ENCODE peak calls at places on chromosomes 5 and 9, in nine cellular contexts. Q, C, P, U, Z, I, K, W and V are unnamed samples. For H3K79me2 and H3K9me3, the result is how much of the 10 kb centered on the place peaks cover.

GRCh38 chr9:128787583-128788156 is 617 bp downstream of the TBC1D13 start:
- DNase-seq in Q (peak), C (peak), P (no peak), U (peak), Z (peak), I (no peak), K (peak), W (no peak), V (no peak)

GRCh38 chr9:81455826-81456225 is 233.5 kb downstream of the TLE1 start:
- DNase-seq in Q (no peak), C (no peak), P (no peak), U (no peak), Z (no peak), I (peak), K (no peak), W (no peak), V (no peak)

GRCh38 chr9:97575673-97576048 is 57.5 kb downstream of the TSTD2 start:
- DNase-seq in Q (no peak), C (no peak), P (no peak), U (no peak), Z (no peak), I (no peak), K (no peak), W (no peak), V (no peak)

GRCh38 chr9:120998111-120998510 is 52.0 kb downstream of the C5 start:
- DNase-seq in Q (no peak), C (no peak), P (no peak), U (no peak), Z (no peak), I (no peak), K (no peak), W (no peak), V (no peak)

GRCh38 chr5:38557792-38558191 is 1.3 kb upstream of the LIFR start:
- DNase-seq in Q (no peak), C (no peak), P (no peak), U (no peak), Z (no peak), I (no peak), K (no peak), W (no peak), V (no peak)

GRCh38 chr9:85040806-85041575 is 371.5 kb downstream of the NTRK2 start:
- DNase-seq in Q (no peak), C (no peak), P (no peak), U (no peak), Z (no peak), I (peak), K (no peak), W (no peak), V (no peak)

GRCh38 chr5:139636975-139637408 is 11.2 kb upstream of the CXXC5 start:
- DNase-seq in Q (no peak), C (peak), P (no peak), U (no peak), Z (no peak), I (peak), K (peak), W (no peak), V (no peak)

GRCh38 chr5:53008751-53009150 is 19.6 kb downstream of the ITGA2 start:
- DNase-seq in Q (no peak), C (peak), P (no peak), U (no peak), Z (no peak), I (no peak), K (peak), W (no peak), V (no peak)

GRCh38 chr5:60972225-60972624 is 27.2 kb downstream of the NDUFAF2 start:
- DNase-seq in Q (no peak), C (no peak), P (no peak), U (no peak), Z (no peak), I (no peak), K (peak), W (no peak), V (no peak)

GRCh38 chr5:159444441-159445082 is 114.3 kb upstream of the IL12B start:
- DNase-seq in Q (peak), C (peak), P (peak), U (peak), Z (peak), I (peak), K (peak), W (peak), V (peak)

GRCh38 chr9:89354471-89354870 is 36.2 kb downstream of the SECISBP2 start:
- DNase-seq in Q (no peak), C (no peak), P (no peak), U (no peak), Z (no peak), I (no peak), K (no peak), W (no peak), V (no peak)

GRCh38 chr5:108371263-108371662 is 10.6 kb downstream of the FBXL17 start:
- DNase-seq in Q (no peak), C (no peak), P (no peak), U (no peak), Z (no peak), I (no peak), K (no peak), W (no peak), V (no peak)

GRCh38 chr5:152560508-152561137 is 155.5 kb upstream of the NMUR2 start:
- DNase-seq in Q (peak), C (peak), P (peak), U (peak), Z (peak), I (peak), K (peak), W (peak), V (peak)

GRCh38 chr5:5585751-5586341 is 163.4 kb downstream of the ICE1 start:
- DNase-seq in Q (no peak), C (no peak), P (no peak), U (no peak), Z (no peak), I (no peak), K (no peak), W (no peak), V (peak)

GRCh38 chr9:97900738-97901565 is 21.3 kb downstream of the TRMO start:
- DNase-seq in Q (peak), C (peak), P (peak), U (peak), Z (peak), I (peak), K (peak), W (peak), V (peak)

GRCh38 chr5:116442095-116442534 is 132.5 kb downstream of the SEMA6A start:
- DNase-seq in Q (peak), C (peak), P (no peak), U (no peak), Z (peak), I (peak), K (peak), W (peak), V (no peak)

GRCh38 chr9:35042081-35042604 is 30.3 kb downstream of the VCP start:
- DNase-seq in Q (peak), C (peak), P (no peak), U (no peak), Z (peak), I (no peak), K (peak), W (no peak), V (no peak)

GRCh38 chr9:129500166-129500862 is 120.6 kb downstream of the C9orf50 start:
- DNase-seq in Q (no peak), C (peak), P (peak), U (no peak), Z (no peak), I (peak), K (no peak), W (peak), V (no peak)

GRCh38 chr9:133275105-133276000 is at the start of gene ABO:
- DNase-seq in Q (no peak), C (peak), P (peak), U (no peak), Z (no peak), I (no peak), K (no peak), W (peak), V (no peak)

GRCh38 chr5:176528301-176528700 is 8.9 kb downstream of the RNF44 start:
- DNase-seq in Q (no peak), C (no peak), P (no peak), U (no peak), Z (no peak), I (no peak), K (no peak), W (no peak), V (peak)

GRCh38 chr5:53191766-53192165 is 82.2 kb upstream of the MOCS2 start:
- DNase-seq in Q (peak), C (no peak), P (no peak), U (no peak), Z (no peak), I (peak), K (no peak), W (no peak), V (no peak)

GRCh38 chr9:115838417-115838816 is 315.2 kb upstream of the PAPPA start:
- DNase-seq in Q (no peak), C (no peak), P (no peak), U (no peak), Z (no peak), I (no peak), K (no peak), W (no peak), V (no peak)

GRCh38 chr9:125774106-125774505 is 26.9 kb downstream of the PBX3 start:
- DNase-seq in Q (no peak), C (no peak), P (no peak), U (no peak), Z (no peak), I (no peak), K (no peak), W (no peak), V (no peak)

GRCh38 chr9:125771037-125771436 is 23.9 kb downstream of the PBX3 start:
- DNase-seq in Q (no peak), C (no peak), P (no peak), U (no peak), Z (no peak), I (no peak), K (no peak), W (no peak), V (no peak)

GRCh38 chr9:125768803-125769202 is 21.6 kb downstream of the PBX3 start:
- DNase-seq in Q (no peak), C (no peak), P (no peak), U (no peak), Z (no peak), I (no peak), K (no peak), W (no peak), V (no peak)

GRCh38 chr9:125767349-125767748 is 20.2 kb downstream of the PBX3 start:
- DNase-seq in Q (no peak), C (no peak), P (no peak), U (no peak), Z (no peak), I (no peak), K (no peak), W (no peak), V (no peak)

GRCh38 chr9:125772740-125773139 is 25.6 kb downstream of the PBX3 start:
- DNase-seq in Q (no peak), C (no peak), P (no peak), U (no peak), Z (no peak), I (no peak), K (no peak), W (no peak), V (no peak)
- H3K79me2 ChIP-seq in Q (half or more), C (half or more), P (half or more), U (under half), Z (under half), I (half or more), K (half or more), W (half or more), V (under half)

GRCh38 chr9:36399980-36400331 is at the start of gene RNF38:
- DNase-seq in Q (no peak), C (no peak), P (no peak), U (peak), Z (no peak), I (no peak), K (no peak), W (no peak), V (no peak)

GRCh38 chr9:36402536-36402935 is 2.5 kb upstream of the RNF38 start:
- DNase-seq in Q (no peak), C (no peak), P (peak), U (no peak), Z (no peak), I (no peak), K (no peak), W (no peak), V (no peak)

GRCh38 chr9:36400332-36401178 is 486 bp upstream of the RNF38 start:
- DNase-seq in Q (peak), C (peak), P (peak), U (peak), Z (peak), I (peak), K (peak), W (peak), V (peak)

GRCh38 chr9:36401179-36401740 is 1.2 kb upstream of the RNF38 start:
- DNase-seq in Q (peak), C (peak), P (no peak), U (no peak), Z (no peak), I (peak), K (no peak), W (peak), V (no peak)

DNA sequence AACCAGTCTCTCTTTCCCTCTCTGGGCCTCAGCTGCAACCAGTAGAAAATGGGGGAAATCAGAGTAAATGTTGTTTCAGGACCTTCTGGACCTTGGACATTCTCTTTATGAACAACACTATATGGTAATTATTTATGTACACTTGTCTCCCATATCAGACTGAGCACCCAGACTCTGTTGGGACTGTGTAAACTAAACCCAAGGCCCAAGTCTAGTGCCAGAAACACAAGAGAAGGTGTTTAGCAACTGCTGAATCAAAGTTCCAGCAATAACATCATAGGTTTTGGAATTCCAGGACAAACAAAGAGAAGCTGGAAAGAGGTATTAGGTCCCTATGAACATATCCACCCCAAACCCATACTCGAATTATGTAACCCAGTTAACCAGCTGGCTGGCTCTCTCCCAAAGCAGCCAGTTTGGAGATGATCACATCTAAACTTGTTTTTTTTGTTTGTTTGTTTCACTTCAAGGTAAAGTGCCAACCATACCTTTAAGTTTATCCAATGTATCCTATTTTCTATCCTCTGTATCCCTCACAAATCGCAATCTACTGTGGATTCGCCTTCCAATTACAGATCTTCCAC is 1.9 kb upstream of the RNF38 start:
- DNase-seq in Q (no peak), C (no peak), P (no peak), U (no peak), Z (no peak), I (no peak), K (no peak), W (no peak), V (no peak)
- H3K4me3 ChIP-seq in Q (no peak), C (peak), P (peak), U (peak), Z (no peak), I (no peak), K (no peak), W (no peak), V (no peak)

DNA sequence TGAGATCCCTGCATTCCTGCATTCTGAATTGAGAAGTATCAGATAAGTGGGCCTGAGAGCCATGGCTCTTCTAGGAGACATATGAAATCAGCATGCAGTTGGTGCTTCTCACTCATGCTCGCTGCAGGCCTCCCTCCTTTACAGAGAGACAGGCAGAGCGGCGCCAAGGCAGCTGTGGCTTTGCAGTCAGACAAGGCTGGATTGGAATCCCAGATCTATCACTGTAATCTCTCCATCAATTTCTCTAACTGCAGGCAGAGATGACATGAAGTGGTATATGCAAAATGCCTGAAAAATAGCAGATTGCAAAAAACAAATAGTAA is 25.2 kb downstream of the BOD1 start:
- DNase-seq in Q (no peak), C (peak), P (no peak), U (no peak), Z (no peak), I (peak), K (no peak), W (peak), V (no peak)
- H3K9me3 ChIP-seq in Q (under half), C (under half), P (under half), U (under half), Z (under half), I (under half), K (under half), W (under half), V (under half)

GRCh38 chr5:69250593-69250992 is 15.9 kb downstream of the CDK7 start:
- DNase-seq in Q (no peak), C (no peak), P (no peak), U (no peak), Z (no peak), I (no peak), K (no peak), W (no peak), V (no peak)
- H3K79me2 ChIP-seq in Q (half or more), C (half or more), P (half or more), U (half or more), Z (half or more), I (half or more), K (half or more), W (half or more), V (under half)

DNA sequence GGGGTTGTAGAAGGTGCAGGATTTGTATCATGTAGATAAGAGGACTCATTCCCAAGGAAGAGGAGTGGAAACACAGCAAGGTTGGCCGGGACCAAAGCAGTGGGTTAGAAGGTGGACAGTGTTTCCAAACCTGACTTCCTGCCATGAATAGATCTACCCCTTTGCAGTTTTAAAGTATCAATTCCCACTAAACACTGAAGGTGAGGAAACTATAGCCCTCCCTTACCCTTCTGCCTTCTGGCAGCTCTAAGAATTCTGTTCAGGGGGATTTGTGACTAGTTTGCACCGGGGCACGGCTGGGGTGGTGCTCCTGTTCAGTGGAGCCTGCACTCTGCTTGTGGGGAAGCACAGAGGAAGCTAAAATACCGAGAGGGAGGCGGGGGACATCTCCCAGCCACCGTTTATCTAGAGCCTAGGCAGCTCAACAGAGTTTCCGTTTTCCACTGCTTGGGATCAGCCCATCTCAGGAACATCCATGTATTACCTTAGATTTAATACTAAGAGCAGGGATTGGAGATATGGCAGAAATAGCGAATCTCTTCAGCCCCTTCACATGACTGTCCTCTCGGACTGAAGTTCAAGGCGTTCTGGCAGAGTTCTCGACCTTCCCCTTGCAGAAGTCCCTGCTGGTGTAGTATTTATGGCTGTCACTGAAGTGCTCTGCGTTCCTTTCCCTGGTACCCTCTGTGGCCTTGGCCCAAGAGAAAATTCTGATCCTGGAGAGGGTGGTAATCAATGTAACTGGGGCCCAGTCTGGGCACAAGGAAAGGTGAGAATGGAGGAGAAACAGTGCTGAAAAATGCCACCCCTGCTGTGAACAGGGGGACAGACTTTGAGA is 5.5 kb downstream of the ISL1 start:
- DNase-seq in Q (no peak), C (no peak), P (no peak), U (no peak), Z (no peak), I (no peak), K (no peak), W (no peak), V (no peak)
- H3K4me3 ChIP-seq in Q (no peak), C (no peak), P (peak), U (no peak), Z (no peak), I (no peak), K (no peak), W (peak), V (no peak)

DNA sequence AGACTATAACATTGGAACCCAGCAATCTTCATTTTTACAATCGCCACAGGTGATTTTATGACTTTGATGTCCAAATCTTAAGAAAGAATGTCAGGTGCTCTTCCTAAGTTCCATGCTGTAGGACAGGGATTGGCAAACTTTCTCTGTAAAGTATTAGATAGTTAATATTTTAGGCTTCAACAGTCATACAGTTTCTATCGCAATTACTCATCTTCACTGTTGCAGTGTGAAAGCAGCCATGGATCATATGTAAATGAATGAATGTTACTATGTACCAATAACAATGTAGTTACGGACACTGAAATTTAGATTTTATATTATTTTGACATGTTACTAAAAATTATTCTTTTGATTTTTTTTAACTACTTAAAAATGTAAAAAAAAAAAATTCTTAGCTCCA is 169.7 kb downstream of the DTWD2 start:
- DNase-seq in Q (no peak), C (no peak), P (no peak), U (no peak), Z (no peak), I (no peak), K (no peak), W (no peak), V (no peak)
- H3K9me3 ChIP-seq in Q (under half), C (under half), P (under half), U (under half), Z (under half), I (under half), K (under half), W (under half), V (under half)

GRCh38 chr9:12785251-12785880 is 10.5 kb downstream of the LURAP1L start:
- DNase-seq in Q (peak), C (peak), P (no peak), U (no peak), Z (peak), I (peak), K (peak), W (no peak), V (no peak)
- H3K79me2 ChIP-seq in Q (half or more), C (half or more), P (under half), U (under half), Z (under half), I (under half), K (half or more), W (under half), V (under half)

DNA sequence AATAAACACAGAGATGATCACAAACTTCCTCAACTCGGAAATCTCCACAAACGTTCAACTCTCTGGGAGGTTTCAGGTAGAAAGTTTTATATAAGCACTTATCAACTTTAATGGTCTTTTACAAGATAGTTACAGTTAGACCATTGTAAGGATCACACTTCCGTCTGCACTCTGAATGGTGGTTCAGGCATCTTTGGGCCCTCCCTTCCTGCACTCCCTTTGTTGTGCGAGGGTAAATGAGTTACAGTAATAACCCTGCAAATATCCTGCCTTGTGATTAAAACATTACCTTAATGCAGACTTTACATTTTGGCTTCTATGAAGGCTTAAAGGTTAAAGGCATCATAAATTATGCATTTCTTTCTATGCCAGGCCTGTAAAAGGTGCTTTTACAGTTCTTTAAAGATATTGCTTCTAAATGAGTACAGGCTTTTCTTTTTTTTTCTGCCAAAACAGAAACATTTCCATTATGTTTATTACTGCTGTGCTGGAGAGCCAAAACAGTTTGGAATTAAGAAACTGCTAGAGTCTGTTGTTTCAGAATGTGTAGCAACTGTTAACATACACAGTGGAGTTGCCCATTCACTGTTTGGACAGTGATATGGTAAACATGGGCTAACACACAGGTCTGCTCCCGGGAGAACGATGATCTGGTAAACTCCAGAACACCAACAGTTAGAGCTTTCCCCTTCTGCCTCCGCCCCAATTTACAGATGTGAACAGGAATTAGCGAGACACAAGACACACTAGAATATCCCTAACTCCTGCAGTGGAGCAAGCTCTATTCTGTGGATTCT is 1.1 kb downstream of the PRUNE2 start:
- DNase-seq in Q (no peak), C (peak), P (no peak), U (no peak), Z (no peak), I (no peak), K (no peak), W (no peak), V (no peak)
- H3K4me3 ChIP-seq in Q (peak), C (peak), P (peak), U (no peak), Z (no peak), I (peak), K (no peak), W (no peak), V (no peak)